ENCODE peak calls at places on chromosomes 12 and 14, in nine cellular contexts. D is osteoblast, F is tibial artery, M is suprapubic skin, Y is tibial nerve, H is foreskin fibroblast, T is cardiac muscle cell, Z is astrocyte of the spinal cord, K is fibroblast of pulmonary artery. N is an unnamed sample.
A peak's percentile ranks its signal among the peaks of the same experiment; 100 is the strongest.

GRCh38 chr14:62081012-62081612 is 318.9 kb downstream of the SNAPC1 start:
- DNase-seq in F (no peak), Y (no peak), T (no peak), K (no peak), Z (no peak), H (no peak), M (no peak), D (no peak), N (no peak)

GRCh38 chr14:73173092-73173735 is 36.9 kb downstream of the PSEN1 start:
- DNase-seq in F (no peak), Y (no peak), K (peak; percentile 82), T (peak; percentile 78), M (no peak), Z (peak; percentile 68), D (no peak), H (peak; percentile 29), N (peak; percentile 24)

GRCh38 chr14:54364555-54365415 is 32.0 kb upstream of the CDKN3 start:
- DNase-seq in M (no peak), T (peak; percentile 89), K (peak; percentile 81), F (peak; percentile 68), Y (no peak), D (no peak), H (peak; percentile 41), Z (peak; percentile 51), N (peak; percentile 73)

GRCh38 chr14:36950812-36951211 is 221.6 kb downstream of the SLC25A21 start:
- DNase-seq in Z (no peak), K (no peak), F (no peak), Y (no peak), H (no peak), T (no peak), M (no peak), D (peak; percentile 10), N (no peak)

GRCh38 chr12:126734738-126735137 is 1532.2 kb upstream of the TMEM132C start:
- DNase-seq in T (no peak), Y (no peak), F (no peak), Z (no peak), H (no peak), K (no peak), M (no peak), D (no peak), N (no peak)

GRCh38 chr12:118011961-118012360 is 4.5 kb upstream of the RFC5 start:
- DNase-seq in F (no peak), H (no peak), Z (no peak), M (no peak), Y (no peak), D (no peak), K (no peak), T (no peak), N (no peak)

GRCh38 chr12:52361553-52361952 is 5.7 kb downstream of the KRT85 start:
- DNase-seq in K (no peak), Z (no peak), M (no peak), Y (no peak), H (no peak), D (peak; percentile 62), F (peak; percentile 5), T (no peak), N (no peak)

GRCh38 chr12:130474599-130474998 is 136.9 kb downstream of the PIWIL1 start:
- DNase-seq in H (no peak), D (no peak), F (no peak), M (no peak), Z (no peak), Y (no peak), T (no peak), K (no peak), N (no peak)

GRCh38 chr12:108939594-108939993 is 59.7 kb downstream of the DAO start:
- DNase-seq in Y (no peak), K (peak; percentile 27), M (no peak), H (peak; percentile 8), Z (peak; percentile 6), T (peak; percentile 27), D (peak; percentile 45), F (no peak), N (no peak)

GRCh38 chr14:102325791-102326345 is 6.3 kb downstream of the ZNF839 start:
- DNase-seq in D (no peak), Z (peak; percentile 7), K (no peak), T (no peak), F (no peak), Y (no peak), M (no peak), H (no peak), N (no peak)

GRCh38 chr12:124551268-124552144 is 15.9 kb downstream of the NCOR2 start:
- DNase-seq in D (no peak), Z (peak; percentile 62), T (no peak), Y (peak; percentile 59), K (no peak), F (peak; percentile 85), H (peak; percentile 47), M (no peak), N (no peak)

GRCh38 chr12:108633534-108634224 is at the start of gene SELPLG:
- DNase-seq in M (peak; percentile 82), F (peak; percentile 71), D (no peak), Y (no peak), T (no peak), Z (no peak), K (no peak), H (no peak), N (no peak)

GRCh38 chr14:40413146-40413545 is 980.9 kb upstream of the FBXO33 start:
- DNase-seq in F (no peak), Z (no peak), T (no peak), K (no peak), Y (no peak), D (no peak), H (no peak), M (no peak), N (no peak)

GRCh38 chr14:40417777-40418401 is 985.7 kb upstream of the FBXO33 start:
- DNase-seq in K (peak; percentile 4), Y (no peak), H (no peak), M (no peak), F (no peak), D (no peak), Z (no peak), T (peak; percentile 10), N (no peak)
- TF ChIP-seq CTCF in K (peak; percentile 45), Y (peak; percentile 30), H (no peak), M (no peak), F (peak; percentile 10), D (no peak), Z (peak; percentile 36), T (peak; percentile 40), N (no peak)

GRCh38 chr12:54009171-54010052 is 627 bp downstream of the HOXC8 start:
- DNase-seq in Z (no peak), F (no peak), T (no peak), D (peak; percentile 95), M (no peak), Y (no peak), H (no peak), K (no peak), N (no peak)

GRCh38 chr12:54010053-54010971 is 1.5 kb downstream of the HOXC8 start:
- DNase-seq in M (no peak), F (no peak), D (peak; percentile 80), Z (no peak), K (no peak), Y (no peak), H (no peak), T (no peak), N (no peak)

GRCh38 chr12:54010972-54011664 is 2.3 kb downstream of the HOXC8 start:
- DNase-seq in Y (no peak), D (no peak), K (no peak), T (no peak), Z (no peak), F (no peak), M (no peak), H (no peak), N (no peak)

GRCh38 chr12:54012631-54013398 is 4.0 kb downstream of the HOXC8 start:
- DNase-seq in Y (no peak), H (no peak), F (no peak), M (no peak), K (no peak), D (peak; percentile 86), T (no peak), Z (no peak), N (no peak)

DNA sequence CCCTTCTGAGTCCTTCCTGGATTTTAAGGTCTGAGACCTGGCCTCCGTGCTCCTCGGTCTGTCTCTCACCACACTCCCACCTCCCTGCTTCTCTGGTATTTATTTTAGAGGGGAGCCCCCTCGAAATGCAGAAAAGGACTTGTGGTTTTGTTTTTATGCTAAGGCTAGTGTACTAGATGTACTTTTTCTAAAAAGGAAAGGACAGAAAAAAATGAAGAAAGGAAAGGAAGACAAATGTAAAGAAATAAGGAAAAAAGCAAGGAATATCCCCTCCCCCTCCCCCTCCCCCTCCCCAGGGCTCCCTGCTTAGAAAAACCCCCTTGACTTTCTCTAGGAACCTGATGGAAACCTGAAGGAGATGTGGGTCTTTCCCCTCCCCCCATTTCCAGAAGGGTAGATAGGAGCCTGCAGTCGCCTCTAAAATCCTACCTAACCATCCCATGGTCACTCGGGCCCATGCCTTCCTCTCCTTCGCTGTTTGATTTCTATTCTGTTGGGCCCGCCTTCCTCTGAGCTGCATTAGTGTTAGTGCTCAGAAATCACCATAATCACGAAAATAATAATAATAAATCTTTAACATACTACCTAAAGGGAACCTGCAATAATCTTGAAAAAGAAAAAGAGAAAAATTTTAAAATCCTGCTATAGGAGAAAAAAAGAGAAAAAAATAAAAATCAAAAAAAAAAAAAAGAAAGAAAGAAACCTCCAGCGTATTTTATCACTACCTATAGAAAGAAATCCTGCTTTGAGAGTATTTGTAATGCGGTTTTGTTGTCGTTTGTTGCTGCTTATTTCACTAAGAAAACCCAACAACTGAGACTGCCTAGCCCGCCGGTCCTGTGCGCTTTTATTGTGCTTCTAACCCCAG is 3.1 kb downstream of the HOXC8 start:
- DNase-seq in M (no peak), H (no peak), D (no peak), K (no peak), Z (no peak), T (no peak), Y (no peak), F (no peak), N (no peak)
- H3K4me3 ChIP-seq in M (peak overlapping the region; percentile 63), H (no peak overlapping the region), D (no peak overlapping the region), K (no peak overlapping the region), Z (no peak overlapping the region), T (no peak overlapping the region), Y (no peak overlapping the region), F (no peak overlapping the region), N (no peak overlapping the region)

DNA sequence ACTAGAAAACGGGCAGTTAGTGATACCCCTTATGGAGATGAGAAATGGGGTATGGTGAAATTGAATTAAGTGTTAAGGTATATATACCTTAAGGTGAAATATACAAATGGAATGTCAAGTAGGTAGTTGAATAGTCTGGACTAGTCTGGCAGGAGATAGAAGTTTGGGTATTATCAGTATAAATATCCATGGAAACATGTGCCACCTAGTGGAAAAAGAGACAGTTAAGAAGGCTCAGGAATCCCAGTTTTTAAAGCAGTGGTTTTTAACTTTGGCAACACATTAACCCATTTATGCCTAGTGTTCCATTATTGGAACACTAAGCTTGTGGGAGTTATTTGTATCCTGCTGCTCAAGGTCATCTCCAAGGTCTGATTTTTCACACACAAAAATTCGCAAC is 38.6 kb upstream of the TPH2 start:
- DNase-seq in M (no peak), T (peak; percentile 11), Z (peak; percentile 18), F (no peak), D (peak; percentile 25), K (peak; percentile 13), Y (no peak), H (no peak), N (no peak)
- TF ChIP-seq CTCF in M (no peak), T (no peak), Z (peak; percentile 36), F (no peak), D (peak; percentile 48), K (peak; percentile 26), Y (no peak), H (peak; percentile 31), N (peak; percentile 29)

DNA sequence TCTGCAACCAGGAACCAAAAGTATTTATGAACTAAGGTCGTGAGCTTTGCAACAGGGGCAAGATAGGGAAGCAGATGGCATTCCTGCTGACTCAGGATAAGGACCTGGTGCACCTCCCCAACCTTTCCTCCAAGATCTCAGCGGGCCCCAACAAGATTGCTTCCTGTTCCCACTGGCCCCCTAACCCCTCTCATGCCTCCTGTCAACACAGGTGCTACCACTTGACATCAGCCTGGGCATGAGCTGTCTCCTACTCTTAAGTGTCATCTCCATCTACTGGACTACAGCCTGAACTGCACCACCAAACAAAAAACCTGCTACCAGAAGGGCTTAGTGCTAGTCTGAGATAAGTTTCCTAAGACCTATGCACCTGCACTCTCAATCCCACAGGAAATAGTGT is 32.7 kb downstream of the MED6 start:
- DNase-seq in Z (peak; percentile 36), Y (no peak), T (peak; percentile 46), M (no peak), D (peak; percentile 45), K (peak; percentile 53), H (peak; percentile 11), F (no peak), N (no peak)
- H3K4me3 ChIP-seq in Z (no peak overlapping the region), Y (no peak overlapping the region), T (no peak overlapping the region), M (no peak overlapping the region), D (no peak overlapping the region), K (no peak overlapping the region), H (no peak overlapping the region), F (no peak overlapping the region), N (no peak overlapping the region)

N was measured in AG09309.